ENCODE peak calls at places on chromosomes 1 and 21, in four cellular contexts. One of them, this sample, is unnamed.

GRCh38 chr1:42925132-42925769 is 33.4 kb downstream of the SLC2A1 start:
- DNase-seq in GM12878: no peak
- DNase-seq in HepG2: no peak
- DNase-seq in K562: no peak
- DNase-seq in this sample: no peak

GRCh38 chr1:22024485-22025367 is 23.3 kb downstream of the CELA3A start:
- DNase-seq in K562: peak
- DNase-seq in HepG2: peak
- DNase-seq in GM12878: no peak
- DNase-seq in this sample: peak

GRCh38 chr21:34196996-34197395 is 123.6 kb downstream of the MRPS6 start:
- DNase-seq in GM12878: no peak
- DNase-seq in K562: no peak
- DNase-seq in HepG2: no peak
- DNase-seq in this sample: no peak

GRCh38 chr1:53468374-53468773 is 9.2 kb downstream of the DMRTB1 start:
- DNase-seq in K562: no peak
- DNase-seq in HepG2: no peak
- DNase-seq in GM12878: no peak
- DNase-seq in this sample: no peak

GRCh38 chr1:115545096-115545720 is 96.6 kb upstream of the VANGL1 start:
- DNase-seq in GM12878: no peak
- DNase-seq in HepG2: no peak
- DNase-seq in K562: no peak
- DNase-seq in this sample: no peak

GRCh38 chr1:110339427-110340206 is 440 bp downstream of the RBM15 start:
- DNase-seq in K562: peak
- DNase-seq in HepG2: peak
- DNase-seq in GM12878: no peak
- DNase-seq in this sample: no peak

GRCh38 chr1:212814989-212815388 is 23.3 kb downstream of the TATDN3 start:
- DNase-seq in K562: no peak
- DNase-seq in HepG2: peak
- DNase-seq in GM12878: no peak
- DNase-seq in this sample: no peak

GRCh38 chr1:228434674-228435073 is 18.0 kb upstream of the TRIM17 start:
- DNase-seq in HepG2: no peak
- DNase-seq in GM12878: no peak
- DNase-seq in K562: peak
- DNase-seq in this sample: no peak

GRCh38 chr1:82318921-82319320 is 518.2 kb downstream of the ADGRL2 start:
- DNase-seq in GM12878: no peak
- DNase-seq in HepG2: no peak
- DNase-seq in K562: no peak
- DNase-seq in this sample: no peak

GRCh38 chr1:97163591-97164275 is 442.1 kb downstream of the PTBP2 start:
- DNase-seq in K562: no peak
- DNase-seq in HepG2: no peak
- DNase-seq in GM12878: peak
- DNase-seq in this sample: no peak

GRCh38 chr1:214808845-214809460 is 206.0 kb downstream of the CENPF start:
- DNase-seq in HepG2: peak
- DNase-seq in K562: no peak
- DNase-seq in GM12878: no peak
- DNase-seq in this sample: no peak

GRCh38 chr1:204828352-204828850 is 42.3 kb upstream of the NFASC start:
- DNase-seq in HepG2: peak
- DNase-seq in GM12878: no peak
- DNase-seq in K562: peak
- DNase-seq in this sample: peak

GRCh38 chr1:201051399-201051798 is 27.9 kb upstream of the KIF21B start:
- DNase-seq in K562: no peak
- DNase-seq in HepG2: no peak
- DNase-seq in GM12878: no peak
- DNase-seq in this sample: no peak

GRCh38 chr1:147753084-147753483 is 7.3 kb downstream of the GJA5 start:
- DNase-seq in K562: no peak
- DNase-seq in GM12878: no peak
- DNase-seq in HepG2: no peak
- DNase-seq in this sample: no peak

GRCh38 chr1:86616871-86617270 is 70.0 kb downstream of the CLCA4 start:
- DNase-seq in HepG2: no peak
- DNase-seq in K562: no peak
- DNase-seq in GM12878: peak
- DNase-seq in this sample: no peak

GRCh38 chr1:3880429-3881190 is 19.5 kb downstream of the C1orf174 start:
- DNase-seq in K562: no peak
- DNase-seq in GM12878: no peak
- DNase-seq in HepG2: no peak
- DNase-seq in this sample: no peak

GRCh38 chr1:193747579-193747978 is 561.2 kb upstream of the B3GALT2 start:
- DNase-seq in HepG2: no peak
- DNase-seq in K562: no peak
- DNase-seq in GM12878: no peak
- DNase-seq in this sample: no peak
- TF ChIP-seq FOXK2 in HepG2: no peak
- TF ChIP-seq FOXK2 in K562: no peak
- TF ChIP-seq FOXK2 in GM12878: no peak
- TF ChIP-seq FOXK2 in this sample: no peak

GRCh38 chr1:77170687-77171086 is 48.5 kb downstream of the PIGK start:
- DNase-seq in GM12878: no peak
- DNase-seq in K562: no peak
- DNase-seq in HepG2: no peak
- DNase-seq in this sample: no peak
- TF ChIP-seq FOXK2 in GM12878: no peak
- TF ChIP-seq FOXK2 in K562: no peak
- TF ChIP-seq FOXK2 in HepG2: no peak
- TF ChIP-seq FOXK2 in this sample: no peak

GRCh38 chr1:63802109-63802508 is 28.3 kb downstream of the ROR1 start:
- DNase-seq in GM12878: no peak
- DNase-seq in K562: no peak
- DNase-seq in HepG2: no peak
- DNase-seq in this sample: no peak
- TF ChIP-seq FOXK2 in GM12878: no peak
- TF ChIP-seq FOXK2 in K562: no peak
- TF ChIP-seq FOXK2 in HepG2: no peak
- TF ChIP-seq FOXK2 in this sample: no peak

GRCh38 chr1:40870135-40870728 is 8.1 kb upstream of the CITED4 start:
- DNase-seq in HepG2: no peak
- DNase-seq in GM12878: no peak
- DNase-seq in K562: no peak
- DNase-seq in this sample: no peak
- TF ChIP-seq FOXK2 in HepG2: no peak
- TF ChIP-seq FOXK2 in GM12878: no peak
- TF ChIP-seq FOXK2 in K562: no peak
- TF ChIP-seq FOXK2 in this sample: no peak

DNA sequence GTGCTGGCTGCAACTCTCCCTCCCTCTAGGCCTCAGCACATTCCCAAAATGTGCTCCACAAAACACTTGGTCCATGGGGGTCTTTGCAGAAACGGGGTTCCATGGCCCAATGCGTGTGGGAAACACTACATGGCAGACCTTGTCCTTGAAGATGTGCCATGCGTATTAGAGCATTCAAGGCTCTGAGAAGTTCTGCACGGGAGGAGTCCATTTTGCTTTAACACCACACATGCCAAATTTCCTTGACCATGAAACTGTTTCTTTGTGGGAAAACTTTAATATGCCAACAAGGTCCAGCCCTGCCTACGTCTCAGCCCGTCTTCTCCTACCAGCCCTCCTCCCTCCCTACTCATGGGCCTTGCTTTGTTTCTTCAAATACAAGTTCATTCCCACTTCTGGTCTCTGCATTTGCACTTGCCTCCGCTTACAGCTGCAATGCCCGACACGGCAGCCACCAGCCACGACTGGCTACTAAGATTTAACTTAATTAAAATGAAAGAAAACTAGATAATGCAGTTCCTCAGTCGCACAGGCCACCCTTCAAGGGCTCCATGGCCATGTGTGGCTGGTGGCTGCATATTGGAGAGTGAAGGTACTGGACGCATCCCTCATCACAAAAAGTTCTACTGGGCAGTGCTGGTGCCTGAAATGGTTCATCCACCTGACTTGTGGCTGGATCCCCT is 19.2 kb upstream of the TAS1R2 start:
- DNase-seq in HepG2: no peak
- DNase-seq in K562: no peak
- DNase-seq in GM12878: no peak
- DNase-seq in this sample: no peak
- TF ChIP-seq FOXK2 in HepG2: no peak
- TF ChIP-seq FOXK2 in K562: no peak
- TF ChIP-seq FOXK2 in GM12878: no peak
- TF ChIP-seq FOXK2 in this sample: no peak